ENCODE peak calls at places on chromosome 17, in ten cellular contexts. X is stimulated activated CD8-positive, alpha-beta memory T cell treated with anti-CD3 and anti-CD28 coated beads, Interleukin-2, amount 100 ng/mL, for 48 hours; S is HTR-8/SVneo; W is T-cell; D is fibroblast of lung; B is frontal cortex; Q is NB4; V is effector memory CD4-positive, alpha-beta T cell; A is pulmonary artery endothelial cell; R is left cardiac atrium. K is an unnamed sample.

GRCh38 chr17:60573139-60573975 is 26.6 kb upstream of the PPM1D start:
- DNase-seq in W (no peak), D (no peak), A (peak), V (no peak), S (peak), X (no peak), R (peak), B (no peak), Q (no peak), K (no peak)

GRCh38 chr17:55320594-55321506 is 56.1 kb downstream of the HLF start:
- DNase-seq in D (peak), X (no peak), R (no peak), S (no peak), V (no peak), Q (no peak), W (no peak), A (no peak), B (no peak), K (no peak)

GRCh38 chr17:1137465-1137894 is 42.3 kb downstream of the ABR start:
- DNase-seq in R (no peak), A (no peak), Q (no peak), V (peak), D (peak), W (no peak), B (no peak), X (no peak), S (no peak), K (no peak)

GRCh38 chr17:81042606-81043005 is 7.7 kb downstream of the BAIAP2 start:
- DNase-seq in D (no peak), Q (no peak), S (no peak), R (no peak), V (no peak), A (no peak), X (no peak), B (no peak), W (no peak), K (no peak)

GRCh38 chr17:63023049-63023448 is 57.0 kb downstream of the TANC2 start:
- DNase-seq in S (no peak), Q (no peak), V (no peak), A (no peak), B (no peak), X (no peak), R (no peak), W (no peak), D (no peak), K (no peak)

GRCh38 chr17:75875182-75875939 is 3.0 kb downstream of the TRIM47 start:
- DNase-seq in D (no peak), R (no peak), V (no peak), X (no peak), S (no peak), Q (no peak), B (peak), A (no peak), W (no peak), K (no peak)

GRCh38 chr17:9001539-9001938 is 19.8 kb upstream of the NTN1 start:
- DNase-seq in S (no peak), R (no peak), A (no peak), X (no peak), D (no peak), V (no peak), B (no peak), W (no peak), Q (no peak), K (no peak)

GRCh38 chr17:37045271-37045946 is 96.7 kb downstream of the AATF start:
- DNase-seq in W (no peak), B (no peak), R (no peak), A (no peak), S (no peak), Q (peak), V (no peak), D (no peak), X (no peak), K (no peak)

GRCh38 chr17:7403043-7403901 is 625 bp downstream of the TMEM256 start:
- DNase-seq in S (peak), A (no peak), B (no peak), R (peak), W (no peak), D (no peak), V (no peak), X (no peak), Q (peak), K (peak)

GRCh38 chr17:63035695-63036094 is 69.7 kb downstream of the TANC2 start:
- DNase-seq in S (no peak), Q (no peak), X (no peak), A (no peak), R (no peak), W (no peak), D (no peak), B (no peak), V (no peak), K (no peak)

GRCh38 chr17:48577946-48578615 is at the start of gene HOXB4:
- DNase-seq in A (peak), B (no peak), R (peak), X (peak), Q (no peak), W (peak), V (peak), S (peak), D (peak), K (no peak)

GRCh38 chr17:43003542-43004172 is 2.9 kb upstream of the IFI35 start:
- DNase-seq in D (peak), W (no peak), X (no peak), A (no peak), S (no peak), B (no peak), R (no peak), V (no peak), Q (no peak), K (no peak)

GRCh38 chr17:74964246-74964761 is 8.3 kb downstream of the HID1 start:
- DNase-seq in X (no peak), Q (no peak), S (no peak), B (no peak), D (no peak), V (no peak), A (no peak), R (no peak), W (no peak), K (no peak)

GRCh38 chr17:51000835-51001638 is 119.6 kb downstream of the SPAG9 start:
- DNase-seq in X (no peak), A (peak), W (no peak), R (no peak), V (no peak), B (peak), D (peak), Q (peak), S (peak), K (peak)

GRCh38 chr17:77100009-77100408 is 40.8 kb upstream of the SEC14L1 start:
- DNase-seq in D (no peak), S (no peak), R (peak), V (no peak), A (no peak), W (no peak), Q (peak), B (no peak), X (no peak), K (no peak)

GRCh38 chr17:40884708-40885512 is at the start of gene KRT20:
- DNase-seq in V (no peak), B (no peak), A (no peak), D (no peak), S (no peak), W (no peak), R (no peak), Q (no peak), X (no peak), K (no peak)

GRCh38 chr17:61415374-61416210 is 15.9 kb downstream of the TBX2 start:
- DNase-seq in Q (no peak), S (no peak), R (no peak), B (no peak), A (no peak), X (no peak), V (no peak), D (peak), W (no peak), K (no peak)

GRCh38 chr17:67922503-67922902 is 73.8 kb downstream of the C17orf58 start:
- DNase-seq in X (no peak), B (no peak), Q (no peak), S (no peak), W (no peak), D (peak), V (no peak), A (no peak), R (no peak), K (no peak)

GRCh38 chr17:50170662-50171370 is 5.0 kb downstream of the SGCA start:
- DNase-seq in S (no peak), W (no peak), X (no peak), A (no peak), Q (peak), B (no peak), V (no peak), D (no peak), R (no peak), K (no peak)

GRCh38 chr17:3025421-3026124 is 37.8 kb downstream of the OR1D5 start:
- DNase-seq in D (no peak), W (no peak), S (no peak), V (no peak), A (no peak), B (no peak), Q (no peak), X (no peak), R (no peak), K (no peak)